ENCODE peak calls at places on chromosomes 6 and 20, in five cellular contexts. One of them, this sample, is unnamed.

GRCh38 chr6:83221886-83222479 is 28.8 kb downstream of the RWDD2A start:
- DNase-seq in transverse colon: no peak
- DNase-seq in astrocyte of the spinal cord: peak; percentile 61
- DNase-seq in coronary artery: no peak
- DNase-seq in ovary: no peak
- DNase-seq in this sample: no peak

GRCh38 chr20:58650181-58650775 is 805 bp upstream of the STX16 start:
- DNase-seq in transverse colon: no peak
- DNase-seq in astrocyte of the spinal cord: no peak
- DNase-seq in coronary artery: no peak
- DNase-seq in ovary: peak; percentile 75
- DNase-seq in this sample: peak; percentile 54

GRCh38 chr6:56923565-56923964 is 31.3 kb upstream of the BEND6 start:
- DNase-seq in transverse colon: no peak
- DNase-seq in astrocyte of the spinal cord: no peak
- DNase-seq in coronary artery: no peak
- DNase-seq in ovary: no peak
- DNase-seq in this sample: no peak

GRCh38 chr6:42049116-42049809 is 1.1 kb upstream of the TAF8 start:
- DNase-seq in transverse colon: no peak
- DNase-seq in astrocyte of the spinal cord: no peak
- DNase-seq in coronary artery: no peak
- DNase-seq in ovary: peak; percentile 61
- DNase-seq in this sample: no peak

GRCh38 chr20:25444556-25444955 is 37.1 kb downstream of the GINS1 start:
- DNase-seq in transverse colon: no peak
- DNase-seq in astrocyte of the spinal cord: no peak
- DNase-seq in coronary artery: no peak
- DNase-seq in ovary: no peak
- DNase-seq in this sample: no peak

GRCh38 chr6:126805861-126806260 is 312.6 kb upstream of the RSPO3 start:
- DNase-seq in transverse colon: no peak
- DNase-seq in astrocyte of the spinal cord: peak; percentile 18
- DNase-seq in coronary artery: no peak
- DNase-seq in ovary: no peak
- DNase-seq in this sample: no peak

GRCh38 chr20:61303675-61304074 is 51.6 kb downstream of the CDH4 start:
- DNase-seq in transverse colon: no peak
- DNase-seq in astrocyte of the spinal cord: no peak
- DNase-seq in coronary artery: no peak
- DNase-seq in ovary: no peak
- DNase-seq in this sample: no peak

GRCh38 chr20:38723982-38724602 is at the start of gene SLC32A1:
- DNase-seq in transverse colon: no peak
- DNase-seq in astrocyte of the spinal cord: no peak
- DNase-seq in coronary artery: no peak
- DNase-seq in ovary: no peak
- DNase-seq in this sample: peak; percentile 22

GRCh38 chr6:16539086-16539931 is 222.0 kb downstream of the ATXN1 start:
- DNase-seq in transverse colon: no peak
- DNase-seq in astrocyte of the spinal cord: no peak
- DNase-seq in coronary artery: no peak
- DNase-seq in ovary: no peak
- DNase-seq in this sample: no peak

GRCh38 chr20:32018269-32019155 is 8.3 kb downstream of the CCM2L start:
- DNase-seq in transverse colon: peak; percentile 71
- DNase-seq in astrocyte of the spinal cord: no peak
- DNase-seq in coronary artery: no peak
- DNase-seq in ovary: peak; percentile 52
- DNase-seq in this sample: peak; percentile 55

GRCh38 chr6:167103041-167103816 is 19.7 kb upstream of the CCR6 start:
- DNase-seq in transverse colon: peak; percentile 33
- DNase-seq in astrocyte of the spinal cord: no peak
- DNase-seq in coronary artery: no peak
- DNase-seq in ovary: no peak
- DNase-seq in this sample: no peak

GRCh38 chr6:161549977-161550655 is 276.3 kb upstream of the AGPAT4 start:
- DNase-seq in transverse colon: no peak
- DNase-seq in astrocyte of the spinal cord: no peak
- DNase-seq in coronary artery: no peak
- DNase-seq in ovary: no peak
- DNase-seq in this sample: no peak

GRCh38 chr6:114061116-114061515 is 90.2 kb upstream of the HDAC2 start:
- DNase-seq in transverse colon: no peak
- DNase-seq in astrocyte of the spinal cord: no peak
- DNase-seq in coronary artery: no peak
- DNase-seq in ovary: no peak
- DNase-seq in this sample: no peak

GRCh38 chr20:20663841-20664240 is 48.6 kb downstream of the RALGAPA2 start:
- DNase-seq in transverse colon: no peak
- DNase-seq in astrocyte of the spinal cord: no peak
- DNase-seq in coronary artery: no peak
- DNase-seq in ovary: no peak
- DNase-seq in this sample: no peak

GRCh38 chr6:85402071-85402470 is 47.8 kb upstream of the NT5E start:
- DNase-seq in transverse colon: no peak
- DNase-seq in astrocyte of the spinal cord: no peak
- DNase-seq in coronary artery: no peak
- DNase-seq in ovary: no peak
- DNase-seq in this sample: no peak

GRCh38 chr20:32449057-32449889 is 91.1 kb downstream of the ASXL1 start:
- DNase-seq in transverse colon: no peak
- DNase-seq in astrocyte of the spinal cord: no peak
- DNase-seq in coronary artery: no peak
- DNase-seq in ovary: no peak
- DNase-seq in this sample: no peak

GRCh38 chr6:24600903-24601302 is 45.1 kb downstream of the KIAA0319 start:
- DNase-seq in transverse colon: no peak
- DNase-seq in astrocyte of the spinal cord: no peak
- DNase-seq in coronary artery: no peak
- DNase-seq in ovary: no peak
- DNase-seq in this sample: no peak

GRCh38 chr6:140537211-140537610 is 1162.8 kb upstream of the CITED2 start:
- DNase-seq in transverse colon: no peak
- DNase-seq in astrocyte of the spinal cord: no peak
- DNase-seq in coronary artery: no peak
- DNase-seq in ovary: no peak
- DNase-seq in this sample: no peak

GRCh38 chr6:68473433-68474210 is 161.5 kb upstream of the ADGRB3 start:
- DNase-seq in transverse colon: no peak
- DNase-seq in astrocyte of the spinal cord: peak; percentile 18
- DNase-seq in coronary artery: no peak
- DNase-seq in ovary: no peak
- DNase-seq in this sample: no peak

GRCh38 chr6:22954749-22955385 is 385.5 kb downstream of the HDGFL1 start:
- DNase-seq in transverse colon: no peak
- DNase-seq in astrocyte of the spinal cord: peak; percentile 49
- DNase-seq in coronary artery: no peak
- DNase-seq in ovary: no peak
- DNase-seq in this sample: no peak

GRCh38 chr6:127366281-127367022 is 23.0 kb upstream of the ECHDC1 start:
- DNase-seq in transverse colon: no peak
- DNase-seq in astrocyte of the spinal cord: peak; percentile 91
- DNase-seq in coronary artery: no peak
- DNase-seq in ovary: no peak
- DNase-seq in this sample: no peak

GRCh38 chr6:18897350-18897749 is 510.2 kb downstream of the RNF144B start:
- DNase-seq in transverse colon: no peak
- DNase-seq in astrocyte of the spinal cord: no peak
- DNase-seq in coronary artery: no peak
- DNase-seq in ovary: no peak
- DNase-seq in this sample: no peak

GRCh38 chr20:8073024-8073832 is 53.7 kb upstream of the TMX4 start:
- DNase-seq in transverse colon: no peak
- DNase-seq in astrocyte of the spinal cord: peak; percentile 68
- DNase-seq in coronary artery: no peak
- DNase-seq in ovary: no peak
- DNase-seq in this sample: no peak

GRCh38 chr6:89048286-89048923 is 32.1 kb upstream of the PNRC1 start:
- DNase-seq in transverse colon: no peak
- DNase-seq in astrocyte of the spinal cord: no peak
- DNase-seq in coronary artery: no peak
- DNase-seq in ovary: no peak
- DNase-seq in this sample: no peak

GRCh38 chr20:62405108-62405980 is 1.7 kb downstream of the CABLES2 start:
- DNase-seq in transverse colon: no peak
- DNase-seq in astrocyte of the spinal cord: peak; percentile 22
- DNase-seq in coronary artery: no peak
- DNase-seq in ovary: peak; percentile 72
- DNase-seq in this sample: no peak

GRCh38 chr6:159113223-159113622 is 56.0 kb upstream of the FNDC1 start:
- DNase-seq in transverse colon: no peak
- DNase-seq in astrocyte of the spinal cord: no peak
- DNase-seq in coronary artery: no peak
- DNase-seq in ovary: no peak
- DNase-seq in this sample: no peak

GRCh38 chr6:159114569-159114968 is 54.6 kb upstream of the FNDC1 start:
- DNase-seq in transverse colon: no peak
- DNase-seq in astrocyte of the spinal cord: no peak
- DNase-seq in coronary artery: no peak
- DNase-seq in ovary: no peak
- DNase-seq in this sample: no peak

GRCh38 chr6:159110748-159111147 is 58.5 kb upstream of the FNDC1 start:
- DNase-seq in transverse colon: no peak
- DNase-seq in astrocyte of the spinal cord: no peak
- DNase-seq in coronary artery: peak; percentile 7
- DNase-seq in ovary: no peak
- DNase-seq in this sample: no peak

GRCh38 chr6:159110013-159110412 is 59.2 kb upstream of the FNDC1 start:
- DNase-seq in transverse colon: no peak
- DNase-seq in astrocyte of the spinal cord: peak; percentile 52
- DNase-seq in coronary artery: no peak
- DNase-seq in ovary: no peak
- DNase-seq in this sample: no peak

GRCh38 chr6:159112714-159113113 is 56.5 kb upstream of the FNDC1 start:
- DNase-seq in transverse colon: no peak
- DNase-seq in astrocyte of the spinal cord: no peak
- DNase-seq in coronary artery: no peak
- DNase-seq in ovary: no peak
- DNase-seq in this sample: no peak
- TF ChIP-seq CTCF in transverse colon: no peak
- TF ChIP-seq CTCF in astrocyte of the spinal cord: no peak
- TF ChIP-seq CTCF in coronary artery: no peak
- TF ChIP-seq CTCF in ovary: no peak
- TF ChIP-seq CTCF in this sample: no peak

GRCh38 chr6:136994782-136995181 is 50.0 kb downstream of the IL20RA start:
- DNase-seq in transverse colon: no peak
- DNase-seq in astrocyte of the spinal cord: no peak
- DNase-seq in coronary artery: no peak
- DNase-seq in ovary: no peak
- DNase-seq in this sample: no peak
- TF ChIP-seq CTCF in transverse colon: no peak
- TF ChIP-seq CTCF in astrocyte of the spinal cord: no peak
- TF ChIP-seq CTCF in coronary artery: no peak
- TF ChIP-seq CTCF in ovary: no peak
- TF ChIP-seq CTCF in this sample: no peak

GRCh38 chr6:36703081-36703606 is 5.5 kb downstream of the RAB44 start:
- DNase-seq in transverse colon: no peak
- DNase-seq in astrocyte of the spinal cord: no peak
- DNase-seq in coronary artery: no peak
- DNase-seq in ovary: no peak
- DNase-seq in this sample: no peak

GRCh38 chr6:36700071-36700811 is 2.6 kb downstream of the RAB44 start:
- DNase-seq in transverse colon: no peak
- DNase-seq in astrocyte of the spinal cord: no peak
- DNase-seq in coronary artery: peak; percentile 14
- DNase-seq in ovary: no peak
- DNase-seq in this sample: no peak

GRCh38 chr6:36700812-36701211 is 3.2 kb downstream of the RAB44 start:
- DNase-seq in transverse colon: no peak
- DNase-seq in astrocyte of the spinal cord: no peak
- DNase-seq in coronary artery: no peak
- DNase-seq in ovary: no peak
- DNase-seq in this sample: no peak

GRCh38 chr6:36702656-36703055 is 5.0 kb downstream of the RAB44 start:
- DNase-seq in transverse colon: no peak
- DNase-seq in astrocyte of the spinal cord: no peak
- DNase-seq in coronary artery: no peak
- DNase-seq in ovary: no peak
- DNase-seq in this sample: no peak

DNA sequence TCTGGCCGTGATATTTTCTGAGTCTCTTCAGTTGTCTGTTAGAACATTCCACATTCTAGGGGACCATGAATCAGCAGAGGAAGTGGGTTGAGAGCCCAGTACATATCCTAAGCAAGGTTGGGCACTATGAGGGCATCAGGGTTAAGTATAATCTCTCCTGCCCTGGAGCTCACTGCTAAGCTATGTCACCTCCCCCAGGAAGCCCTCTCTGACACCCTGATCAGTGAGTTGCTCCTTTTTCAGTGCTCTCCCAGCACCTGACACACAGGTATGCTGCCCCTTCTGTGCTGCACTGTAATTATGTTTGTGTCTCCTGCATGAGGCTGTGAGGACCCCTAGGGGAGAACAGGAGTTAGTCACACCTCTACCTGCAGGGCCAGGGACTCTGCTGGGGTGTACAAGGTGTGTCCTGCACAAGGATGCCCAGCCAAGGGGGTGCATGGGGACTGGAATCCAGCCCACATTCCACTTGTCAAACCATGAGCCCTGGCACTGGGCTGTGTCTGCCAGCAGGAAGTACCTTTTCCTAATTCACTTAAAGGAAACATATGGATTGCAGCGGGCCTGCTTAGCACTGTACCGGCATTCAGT is 3.9 kb downstream of the RAB44 start:
- DNase-seq in transverse colon: no peak
- DNase-seq in astrocyte of the spinal cord: no peak
- DNase-seq in coronary artery: no peak
- DNase-seq in ovary: no peak
- DNase-seq in this sample: no peak
- TF ChIP-seq CTCF in transverse colon: no peak
- TF ChIP-seq CTCF in astrocyte of the spinal cord: no peak
- TF ChIP-seq CTCF in coronary artery: no peak
- TF ChIP-seq CTCF in ovary: no peak
- TF ChIP-seq CTCF in this sample: no peak

DNA sequence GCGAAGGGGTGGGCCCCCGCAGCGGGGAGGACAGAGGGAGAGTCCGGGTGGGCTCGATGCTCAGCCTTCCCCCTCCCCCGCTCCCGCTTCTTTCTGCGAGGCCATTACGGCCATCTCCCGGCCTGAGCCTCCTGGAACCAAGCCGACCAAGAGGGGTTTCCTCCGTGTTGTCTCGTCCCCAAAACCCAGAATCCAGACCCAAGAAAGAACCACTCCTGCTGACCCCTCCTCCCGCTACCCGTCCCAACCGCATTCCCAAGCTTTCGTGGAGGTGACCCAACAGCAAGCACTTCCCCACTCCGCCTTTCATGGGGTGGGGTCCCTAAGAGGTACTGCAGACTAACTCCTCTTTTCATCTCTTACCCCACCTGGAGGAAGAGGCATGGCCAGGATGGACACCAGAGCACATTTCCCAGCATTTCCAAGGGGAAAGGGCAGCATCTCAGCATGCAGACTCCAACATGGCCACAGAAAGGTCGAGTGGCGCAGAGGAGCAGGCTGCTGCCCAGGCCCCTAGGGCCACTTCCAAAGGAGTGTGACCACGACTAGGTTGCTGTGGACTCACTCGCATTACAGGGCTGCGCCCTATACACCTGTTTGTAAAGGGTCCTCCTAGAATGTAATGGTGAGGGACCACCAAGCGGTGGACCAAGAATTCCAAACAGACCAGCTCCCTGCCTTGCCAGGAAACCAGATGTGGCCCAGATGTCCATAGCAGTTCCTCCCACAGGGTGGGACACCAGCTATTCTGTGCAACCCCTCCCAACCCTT is 53.5 kb downstream of the MRPL14 start:
- DNase-seq in transverse colon: no peak
- DNase-seq in astrocyte of the spinal cord: no peak
- DNase-seq in coronary artery: no peak
- DNase-seq in ovary: no peak
- DNase-seq in this sample: no peak
- TF ChIP-seq CTCF in transverse colon: no peak
- TF ChIP-seq CTCF in astrocyte of the spinal cord: no peak
- TF ChIP-seq CTCF in coronary artery: no peak
- TF ChIP-seq CTCF in ovary: no peak
- TF ChIP-seq CTCF in this sample: no peak